ENCODE peak calls at places on chromosome 6, in seven cellular contexts. One of them, this sample, is unnamed.

GRCh38 chr6:152368761-152369624 is 268.2 kb downstream of the SYNE1 start:
- DNase-seq in kidney glomerular epithelial cell: no peak
- DNase-seq in stimulated activated CD4-positive, alpha-beta T cell treated with anti-CD3 and anti-CD28 coated beads, Interleukin-4, amount 100 ng/mL, for 48 hours: no peak
- DNase-seq in activated CD4-positive, CD25-positive, alpha-beta regulatory T cell treated with anti-CD3 and anti-CD28 coated beads, Interleukin-2, amount 50 U/mL, for 72 hours: no peak
- DNase-seq in cerebellar cortex: no peak
- DNase-seq in stromal cell of bone marrow: no peak
- DNase-seq in GM03348: peak
- DNase-seq in this sample: peak

GRCh38 chr6:18011287-18011686 is 23.9 kb upstream of the KIF13A start:
- DNase-seq in GM03348: no peak
- DNase-seq in stromal cell of bone marrow: no peak
- DNase-seq in stimulated activated CD4-positive, alpha-beta T cell treated with anti-CD3 and anti-CD28 coated beads, Interleukin-4, amount 100 ng/mL, for 48 hours: no peak
- DNase-seq in cerebellar cortex: no peak
- DNase-seq in kidney glomerular epithelial cell: no peak
- DNase-seq in activated CD4-positive, CD25-positive, alpha-beta regulatory T cell treated with anti-CD3 and anti-CD28 coated beads, Interleukin-2, amount 50 U/mL, for 72 hours: no peak
- DNase-seq in this sample: no peak

GRCh38 chr6:100172322-100172713 is 178.3 kb upstream of the MCHR2 start:
- DNase-seq in stromal cell of bone marrow: no peak
- DNase-seq in cerebellar cortex: no peak
- DNase-seq in GM03348: no peak
- DNase-seq in stimulated activated CD4-positive, alpha-beta T cell treated with anti-CD3 and anti-CD28 coated beads, Interleukin-4, amount 100 ng/mL, for 48 hours: no peak
- DNase-seq in kidney glomerular epithelial cell: no peak
- DNase-seq in activated CD4-positive, CD25-positive, alpha-beta regulatory T cell treated with anti-CD3 and anti-CD28 coated beads, Interleukin-2, amount 50 U/mL, for 72 hours: no peak
- DNase-seq in this sample: no peak

GRCh38 chr6:25670208-25670607 is 18.2 kb downstream of the SCGN start:
- DNase-seq in cerebellar cortex: no peak
- DNase-seq in stimulated activated CD4-positive, alpha-beta T cell treated with anti-CD3 and anti-CD28 coated beads, Interleukin-4, amount 100 ng/mL, for 48 hours: no peak
- DNase-seq in activated CD4-positive, CD25-positive, alpha-beta regulatory T cell treated with anti-CD3 and anti-CD28 coated beads, Interleukin-2, amount 50 U/mL, for 72 hours: no peak
- DNase-seq in kidney glomerular epithelial cell: no peak
- DNase-seq in GM03348: no peak
- DNase-seq in stromal cell of bone marrow: no peak
- DNase-seq in this sample: peak

GRCh38 chr6:113347420-113347819 is 509.7 kb upstream of the MARCKS start:
- DNase-seq in stromal cell of bone marrow: no peak
- DNase-seq in cerebellar cortex: no peak
- DNase-seq in activated CD4-positive, CD25-positive, alpha-beta regulatory T cell treated with anti-CD3 and anti-CD28 coated beads, Interleukin-2, amount 50 U/mL, for 72 hours: no peak
- DNase-seq in stimulated activated CD4-positive, alpha-beta T cell treated with anti-CD3 and anti-CD28 coated beads, Interleukin-4, amount 100 ng/mL, for 48 hours: no peak
- DNase-seq in kidney glomerular epithelial cell: no peak
- DNase-seq in GM03348: no peak
- DNase-seq in this sample: no peak

GRCh38 chr6:155152211-155153076 is 111.4 kb upstream of the CLDN20 start:
- DNase-seq in stromal cell of bone marrow: no peak
- DNase-seq in stimulated activated CD4-positive, alpha-beta T cell treated with anti-CD3 and anti-CD28 coated beads, Interleukin-4, amount 100 ng/mL, for 48 hours: no peak
- DNase-seq in kidney glomerular epithelial cell: no peak
- DNase-seq in activated CD4-positive, CD25-positive, alpha-beta regulatory T cell treated with anti-CD3 and anti-CD28 coated beads, Interleukin-2, amount 50 U/mL, for 72 hours: no peak
- DNase-seq in GM03348: no peak
- DNase-seq in cerebellar cortex: no peak
- DNase-seq in this sample: no peak

GRCh38 chr6:124009372-124009765 is 205.7 kb downstream of the NKAIN2 start:
- DNase-seq in cerebellar cortex: no peak
- DNase-seq in activated CD4-positive, CD25-positive, alpha-beta regulatory T cell treated with anti-CD3 and anti-CD28 coated beads, Interleukin-2, amount 50 U/mL, for 72 hours: no peak
- DNase-seq in kidney glomerular epithelial cell: no peak
- DNase-seq in stromal cell of bone marrow: no peak
- DNase-seq in stimulated activated CD4-positive, alpha-beta T cell treated with anti-CD3 and anti-CD28 coated beads, Interleukin-4, amount 100 ng/mL, for 48 hours: no peak
- DNase-seq in GM03348: no peak
- DNase-seq in this sample: no peak

GRCh38 chr6:99613705-99614429 is 7.2 kb downstream of the PRDM13 start:
- DNase-seq in stimulated activated CD4-positive, alpha-beta T cell treated with anti-CD3 and anti-CD28 coated beads, Interleukin-4, amount 100 ng/mL, for 48 hours: no peak
- DNase-seq in stromal cell of bone marrow: no peak
- DNase-seq in kidney glomerular epithelial cell: no peak
- DNase-seq in activated CD4-positive, CD25-positive, alpha-beta regulatory T cell treated with anti-CD3 and anti-CD28 coated beads, Interleukin-2, amount 50 U/mL, for 72 hours: no peak
- DNase-seq in cerebellar cortex: no peak
- DNase-seq in GM03348: no peak
- DNase-seq in this sample: peak

GRCh38 chr6:29561091-29561490 is 1.6 kb upstream of the UBD start:
- DNase-seq in stimulated activated CD4-positive, alpha-beta T cell treated with anti-CD3 and anti-CD28 coated beads, Interleukin-4, amount 100 ng/mL, for 48 hours: no peak
- DNase-seq in cerebellar cortex: no peak
- DNase-seq in GM03348: no peak
- DNase-seq in stromal cell of bone marrow: no peak
- DNase-seq in activated CD4-positive, CD25-positive, alpha-beta regulatory T cell treated with anti-CD3 and anti-CD28 coated beads, Interleukin-2, amount 50 U/mL, for 72 hours: no peak
- DNase-seq in kidney glomerular epithelial cell: no peak
- DNase-seq in this sample: no peak

GRCh38 chr6:96657344-96657743 is 94.4 kb downstream of the FHL5 start:
- DNase-seq in kidney glomerular epithelial cell: no peak
- DNase-seq in stromal cell of bone marrow: no peak
- DNase-seq in cerebellar cortex: no peak
- DNase-seq in GM03348: no peak
- DNase-seq in stimulated activated CD4-positive, alpha-beta T cell treated with anti-CD3 and anti-CD28 coated beads, Interleukin-4, amount 100 ng/mL, for 48 hours: no peak
- DNase-seq in activated CD4-positive, CD25-positive, alpha-beta regulatory T cell treated with anti-CD3 and anti-CD28 coated beads, Interleukin-2, amount 50 U/mL, for 72 hours: no peak
- DNase-seq in this sample: no peak

GRCh38 chr6:105755885-105756284 is 330.3 kb upstream of the PRDM1 start:
- DNase-seq in GM03348: no peak
- DNase-seq in kidney glomerular epithelial cell: no peak
- DNase-seq in stromal cell of bone marrow: no peak
- DNase-seq in cerebellar cortex: no peak
- DNase-seq in activated CD4-positive, CD25-positive, alpha-beta regulatory T cell treated with anti-CD3 and anti-CD28 coated beads, Interleukin-2, amount 50 U/mL, for 72 hours: no peak
- DNase-seq in stimulated activated CD4-positive, alpha-beta T cell treated with anti-CD3 and anti-CD28 coated beads, Interleukin-4, amount 100 ng/mL, for 48 hours: no peak
- DNase-seq in this sample: no peak

GRCh38 chr6:40369028-40369427 is 218.1 kb downstream of the LRFN2 start:
- DNase-seq in activated CD4-positive, CD25-positive, alpha-beta regulatory T cell treated with anti-CD3 and anti-CD28 coated beads, Interleukin-2, amount 50 U/mL, for 72 hours: no peak
- DNase-seq in stromal cell of bone marrow: no peak
- DNase-seq in GM03348: no peak
- DNase-seq in cerebellar cortex: no peak
- DNase-seq in stimulated activated CD4-positive, alpha-beta T cell treated with anti-CD3 and anti-CD28 coated beads, Interleukin-4, amount 100 ng/mL, for 48 hours: no peak
- DNase-seq in kidney glomerular epithelial cell: no peak
- DNase-seq in this sample: no peak

GRCh38 chr6:53441035-53441493 is 92.3 kb upstream of the ELOVL5 start:
- DNase-seq in GM03348: no peak
- DNase-seq in kidney glomerular epithelial cell: peak
- DNase-seq in activated CD4-positive, CD25-positive, alpha-beta regulatory T cell treated with anti-CD3 and anti-CD28 coated beads, Interleukin-2, amount 50 U/mL, for 72 hours: no peak
- DNase-seq in stimulated activated CD4-positive, alpha-beta T cell treated with anti-CD3 and anti-CD28 coated beads, Interleukin-4, amount 100 ng/mL, for 48 hours: no peak
- DNase-seq in stromal cell of bone marrow: peak
- DNase-seq in cerebellar cortex: no peak
- DNase-seq in this sample: no peak